ENCODE peak calls at places on chromosome 10, in four cellular contexts. O, X, W and I are unnamed samples.

GRCh38 chr10:3805791-3806381 is 20.9 kb upstream of the KLF6 start:
- DNase-seq in O (peak), X (peak), W (peak), I (peak)

GRCh38 chr10:9302142-9302746 is 1247.8 kb downstream of the GATA3 start:
- DNase-seq in O (no peak), X (peak), W (peak), I (no peak)

GRCh38 chr10:35089641-35090161 is 440 bp downstream of the CUL2 start:
- DNase-seq in O (no peak), X (peak), W (peak), I (no peak)

GRCh38 chr10:65265451-65265954 is 1660.3 kb upstream of the LRRTM3 start:
- DNase-seq in O (no peak), X (no peak), W (no peak), I (no peak)

GRCh38 chr10:74917481-74918077 is 91.2 kb downstream of the KAT6B start:
- DNase-seq in O (no peak), X (no peak), W (peak), I (no peak)

GRCh38 chr10:70849582-70850016 is 33.9 kb downstream of the SGPL1 start:
- DNase-seq in O (no peak), X (no peak), W (peak), I (no peak)

GRCh38 chr10:125087191-125087896 is 73.0 kb downstream of the CTBP2 start:
- DNase-seq in O (no peak), X (no peak), W (no peak), I (no peak)

GRCh38 chr10:14382022-14382421 is 51.3 kb upstream of the FRMD4A start:
- DNase-seq in O (no peak), X (no peak), W (peak), I (no peak)

GRCh38 chr10:4984223-4984622 is 19.4 kb downstream of the AKR1C2 start:
- DNase-seq in O (no peak), X (no peak), W (no peak), I (no peak)

GRCh38 chr10:62130948-62131347 is 137.7 kb downstream of the RTKN2 start:
- DNase-seq in O (no peak), X (peak), W (peak), I (no peak)

GRCh38 chr10:102702742-102703141 is 11.5 kb downstream of the ARL3 start:
- DNase-seq in O (no peak), X (no peak), W (no peak), I (no peak)

GRCh38 chr10:102644066-102644645 is at the start of gene TRIM8:
- DNase-seq in O (peak), X (peak), W (peak), I (peak)

GRCh38 chr10:92241501-92241900 is 49.4 kb downstream of the CPEB3 start:
- DNase-seq in O (no peak), X (no peak), W (no peak), I (no peak)

GRCh38 chr10:34789993-34790506 is 25.0 kb downstream of the PARD3 start:
- DNase-seq in O (no peak), X (peak), W (no peak), I (no peak)

GRCh38 chr10:114624941-114625780 is 32.9 kb downstream of the ABLIM1 start:
- DNase-seq in O (no peak), X (no peak), W (peak), I (no peak)

GRCh38 chr10:70806841-70807240 is 8.9 kb upstream of the SGPL1 start:
- DNase-seq in O (no peak), X (no peak), W (no peak), I (no peak)

GRCh38 chr10:50360486-50360885 is 109.2 kb upstream of the ASAH2 start:
- DNase-seq in O (no peak), X (no peak), W (peak), I (no peak)

GRCh38 chr10:50409965-50410811 is 158.9 kb upstream of the ASAH2 start:
- DNase-seq in O (no peak), X (no peak), W (peak), I (no peak)

GRCh38 chr10:26978531-26978930 is 117.8 kb upstream of the ABI1 start:
- DNase-seq in O (no peak), X (no peak), W (no peak), I (no peak)

GRCh38 chr10:42988069-42988468 is 88.8 kb upstream of the RET start:
- DNase-seq in O (no peak), X (no peak), W (no peak), I (no peak)